ENCODE peak calls at places on chromosomes 4 and X, in seven cellular contexts. J, P, R, Z, N, W and E are unnamed samples.

GRCh38 chr4:166277406-166277805 is 404.4 kb downstream of the TLL1 start:
- DNase-seq in P (no peak), R (no peak), N (no peak), J (no peak), Z (no peak), W (no peak), E (no peak)

GRCh38 chr4:20483416-20483815 is 216.8 kb upstream of the PACRGL start:
- DNase-seq in J (no peak), Z (no peak), W (no peak), R (no peak), N (no peak), P (no peak), E (no peak)

GRCh38 chrX:141669689-141670088 is 28.9 kb downstream of the SPANXD start:
- DNase-seq in J (no peak), R (no peak), N (no peak), Z (no peak), P (no peak), W (no peak), E (no peak)

GRCh38 chr4:1002131-1002630 is 9.0 kb upstream of the SLC26A1 start:
- DNase-seq in Z (no peak), J (no peak), P (no peak), W (no peak), N (no peak), R (no peak), E (no peak)

GRCh38 chr4:27861381-27861787 is 1000.7 kb downstream of the STIM2 start:
- DNase-seq in W (peak; percentile 57), P (no peak), R (peak; percentile 0), Z (peak; percentile 52), N (no peak), J (peak; percentile 25), E (no peak)

GRCh38 chr4:154958621-154959358 is 177.7 kb downstream of the RBM46 start:
- DNase-seq in N (no peak), W (no peak), Z (no peak), J (no peak), P (no peak), R (no peak), E (no peak)

GRCh38 chr4:858831-859451 is 33.0 kb upstream of the CPLX1 start:
- DNase-seq in J (no peak), R (peak; percentile 20), Z (no peak), P (no peak), N (no peak), W (no peak), E (no peak)

GRCh38 chr4:119656986-119657635 is 28.5 kb upstream of the PDE5A start:
- DNase-seq in W (peak; percentile 13), Z (no peak), N (no peak), P (no peak), R (no peak), J (no peak), E (no peak)

GRCh38 chr4:74157116-74157742 is 689 bp upstream of the MTHFD2L start:
- DNase-seq in J (peak; percentile 12), Z (no peak), P (peak; percentile 39), W (no peak), N (no peak), R (no peak), E (no peak)

GRCh38 chr4:7539659-7540058 is 104.9 kb upstream of the PSAPL1 start:
- DNase-seq in N (no peak), R (peak; percentile 87), W (peak; percentile 92), Z (no peak), P (peak; percentile 38), J (peak; percentile 48), E (no peak)
- TF ChIP-seq SIN3A in N (no peak), R (no peak), W (no peak), Z (no peak), P (no peak), J (no peak), E (no peak)

DNA sequence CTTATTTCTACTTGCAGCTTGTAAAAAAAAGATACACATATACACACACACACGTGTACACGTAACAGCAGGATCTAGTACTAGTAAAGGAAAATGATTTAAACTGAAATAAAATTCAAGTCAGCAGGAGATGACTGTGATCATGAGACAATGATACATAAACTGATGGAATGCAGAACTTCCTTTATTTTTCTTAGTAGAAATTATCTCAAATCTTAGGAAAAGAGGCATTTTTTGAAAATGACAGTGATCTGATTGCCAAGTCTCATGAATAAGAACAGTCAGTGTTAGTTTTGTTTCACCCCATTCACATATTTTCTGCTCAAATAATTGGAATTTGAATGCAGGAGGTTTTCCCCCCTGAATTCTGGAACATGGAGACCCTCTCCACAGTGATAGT is 11.2 kb downstream of the APBB2 start:
- DNase-seq in R (no peak), N (no peak), W (no peak), Z (no peak), J (no peak), P (no peak), E (no peak)
- TF ChIP-seq SIN3A in R (no peak), N (no peak), W (no peak), Z (no peak), J (no peak), P (no peak), E (no peak)

GRCh38 chr4:3371038-3371437 is 70.7 kb upstream of the HGFAC start:
- DNase-seq in W (no peak), N (no peak), J (no peak), Z (no peak), R (peak; percentile 31), P (no peak), E (no peak)

GRCh38 chr4:3367866-3368265 is 73.9 kb upstream of the HGFAC start:
- DNase-seq in J (no peak), P (no peak), W (no peak), Z (peak; percentile 42), N (no peak), R (no peak), E (no peak)

GRCh38 chr4:3368334-3368733 is 73.4 kb upstream of the HGFAC start:
- DNase-seq in P (no peak), W (no peak), Z (no peak), R (no peak), N (no peak), J (no peak), E (no peak)

GRCh38 chr4:3369781-3370660 is 71.7 kb upstream of the HGFAC start:
- DNase-seq in N (no peak), W (no peak), J (no peak), Z (peak; percentile 54), R (peak; percentile 69), P (no peak), E (no peak)

GRCh38 chr4:3368841-3369760 is 72.7 kb upstream of the HGFAC start:
- DNase-seq in N (no peak), W (no peak), J (no peak), R (peak; percentile 62), P (no peak), Z (peak; percentile 45), E (no peak)
- TF ChIP-seq SIN3A in N (no peak), W (no peak), J (no peak), R (no peak), P (no peak), Z (no peak), E (no peak)

DNA sequence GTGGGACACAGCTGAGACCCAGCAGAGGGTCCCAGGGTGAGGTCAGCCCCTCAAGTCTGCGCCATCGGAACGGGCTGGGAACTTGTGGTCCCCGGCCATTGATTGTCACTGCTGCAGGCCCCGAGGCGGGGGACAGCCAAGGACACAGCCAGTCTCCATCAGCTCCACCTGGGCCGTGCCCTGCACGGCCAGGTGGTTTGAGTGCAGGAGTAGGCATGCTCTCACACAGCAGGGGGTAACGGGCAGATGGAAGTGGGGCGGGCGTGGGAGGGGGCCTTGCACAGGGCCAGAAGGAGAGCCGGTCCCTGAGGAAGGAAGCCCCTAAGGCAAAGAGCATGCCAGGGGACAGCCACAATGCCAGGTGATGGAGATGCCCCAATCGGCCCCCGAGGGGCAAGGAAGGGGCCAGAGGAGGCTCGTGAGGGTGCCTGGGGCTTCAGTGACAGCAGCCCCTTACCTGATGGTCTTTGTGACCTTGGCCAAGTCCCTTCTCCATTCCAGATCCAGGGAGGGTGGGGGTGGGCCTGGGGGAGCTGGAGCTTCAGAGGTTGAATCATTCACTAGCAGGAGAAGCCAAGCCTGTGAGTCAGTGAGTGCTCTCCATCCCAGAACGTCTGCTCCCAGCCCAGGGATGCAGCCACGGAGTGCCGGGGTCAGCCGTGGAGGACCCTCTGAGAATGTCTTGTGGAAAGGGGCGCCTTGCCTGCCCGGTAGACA is 2.3 kb downstream of the ATP2B3 start:
- DNase-seq in R (no peak), N (no peak), P (no peak), J (no peak), W (no peak), Z (no peak), E (no peak)
- TF ChIP-seq SIN3A in R (no peak), N (no peak), P (no peak), J (no peak), W (no peak), Z (no peak), E (no peak)

GRCh38 chrX:40550069-40550468 is 30.7 kb upstream of the ATP6AP2 start:
- DNase-seq in J (no peak), N (no peak), R (peak; percentile 71), Z (no peak), P (no peak), W (no peak), E (no peak)
- TF ChIP-seq SIN3A in J (no peak), N (no peak), R (no peak), Z (no peak), P (no peak), W (no peak), E (no peak)

DNA sequence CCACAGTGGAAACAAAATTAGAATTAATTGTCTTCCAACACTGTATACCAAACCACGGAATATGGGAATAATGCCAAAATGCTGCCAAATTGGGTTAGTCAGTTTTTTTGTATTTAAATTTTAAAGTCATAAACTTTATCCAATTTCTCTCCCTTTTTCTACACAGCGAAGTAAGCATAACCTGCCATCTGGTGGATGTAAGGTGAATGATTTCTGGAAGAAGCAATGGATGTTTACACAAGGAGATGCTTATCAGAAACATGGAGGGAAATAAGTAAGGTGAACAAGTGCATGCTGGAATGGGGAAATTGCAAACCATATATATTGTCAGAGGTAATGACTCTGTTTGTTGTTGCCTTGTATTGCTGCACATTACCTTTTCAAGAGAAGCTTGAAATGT is 691.9 kb downstream of the TECRL start:
- DNase-seq in J (peak; percentile 21), P (peak; percentile 1), R (peak; percentile 3), Z (no peak), N (peak; percentile 3), W (no peak), E (no peak)
- TF ChIP-seq SIN3A in J (no peak), P (no peak), R (no peak), Z (no peak), N (no peak), W (no peak), E (no peak)

DNA sequence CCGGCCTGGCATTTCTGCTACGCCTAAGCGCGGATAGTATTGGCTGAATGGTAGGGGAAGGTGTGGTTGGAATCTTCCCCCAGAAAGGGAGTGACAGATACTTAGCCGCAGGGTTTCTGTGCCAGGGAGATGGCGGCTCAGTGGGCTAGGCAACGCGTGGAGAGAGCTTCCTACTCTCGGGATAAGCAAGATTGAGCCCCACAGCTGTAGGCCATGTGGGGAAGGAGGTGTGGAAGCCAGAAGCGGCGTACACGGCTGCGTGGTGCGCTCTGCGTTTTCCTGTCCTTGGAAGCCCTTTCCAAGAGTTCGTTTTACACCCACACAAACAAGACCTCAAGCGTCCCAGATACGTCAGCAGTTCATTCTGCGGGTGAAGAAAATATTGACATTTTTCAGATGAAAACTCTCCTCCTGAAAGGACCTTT is 376 bp upstream of the GPAT3 start:
- DNase-seq in W (peak; percentile 66), Z (peak; percentile 52), J (peak; percentile 12), R (no peak), P (peak; percentile 39), N (no peak), E (no peak)
- TF ChIP-seq SIN3A in W (peak; percentile 70), Z (no peak), J (no peak), R (no peak), P (no peak), N (no peak), E (no peak)